ENCODE peak calls at places on chromosome 20, in seven cellular contexts. S is tibial artery; A is body of pancreas; L is CD4-positive, alpha-beta memory T cell; F is foreskin fibroblast; N is fibroblast of pulmonary artery; T is tibial nerve. R is an unnamed sample.

GRCh38 chr20:47411161-47411560 is 54.7 kb upstream of the ZMYND8 start:
- DNase-seq in N (no peak), T (no peak), F (peak), S (peak), A (no peak), L (no peak), R (no peak)

GRCh38 chr20:43681991-43682410 is 15.1 kb downstream of the MYBL2 start:
- DNase-seq in A (peak), S (no peak), N (no peak), F (no peak), L (no peak), T (no peak), R (no peak)

GRCh38 chr20:1876975-1877603 is 18.1 kb upstream of the SIRPA start:
- DNase-seq in N (peak), S (no peak), A (no peak), T (no peak), L (no peak), F (peak), R (no peak)

GRCh38 chr20:64176548-64177419 is 12.5 kb downstream of the MYT1 start:
- DNase-seq in N (no peak), T (no peak), A (peak), L (no peak), S (no peak), F (no peak), R (no peak)

GRCh38 chr20:33659341-33660034 is 2.6 kb upstream of the C20orf144 start:
- DNase-seq in S (no peak), F (no peak), L (no peak), T (no peak), N (no peak), A (no peak), R (no peak)

GRCh38 chr20:46406986-46407670 is 713 bp upstream of the ELMO2 start:
- DNase-seq in A (peak), F (peak), T (peak), L (peak), N (peak), S (peak), R (peak)

GRCh38 chr20:12679456-12679855 is 329.3 kb upstream of the SPTLC3 start:
- DNase-seq in S (no peak), N (no peak), T (no peak), A (no peak), F (no peak), L (no peak), R (no peak)

GRCh38 chr20:18628330-18628941 is 40.6 kb downstream of the DTD1 start:
- DNase-seq in F (no peak), L (no peak), A (peak), N (no peak), T (no peak), S (no peak), R (no peak)

GRCh38 chr20:34541917-34542316 is 16.6 kb upstream of the MAP1LC3A start:
- DNase-seq in T (no peak), L (no peak), A (no peak), N (no peak), S (no peak), F (no peak), R (no peak)

GRCh38 chr20:9408422-9409300 is 105.7 kb upstream of the LAMP5 start:
- DNase-seq in A (no peak), S (no peak), N (peak), L (no peak), F (peak), T (no peak), R (peak)

GRCh38 chr20:46640536-46641311 is 10.5 kb downstream of the SLC13A3 start:
- DNase-seq in A (no peak), T (no peak), F (no peak), S (no peak), L (no peak), N (no peak), R (no peak)

GRCh38 chr20:33710681-33711445 is 9.2 kb downstream of the PXMP4 start:
- DNase-seq in F (no peak), S (no peak), T (no peak), L (no peak), N (no peak), A (no peak), R (no peak)

GRCh38 chr20:20386192-20386591 is 18.3 kb downstream of the INSM1 start:
- DNase-seq in F (no peak), N (no peak), A (no peak), L (no peak), S (no peak), T (no peak), R (no peak)

GRCh38 chr20:5056801-5057599 is 55.7 kb upstream of the SLC23A2 start:
- DNase-seq in S (peak), T (peak), F (peak), N (peak), A (peak), L (peak), R (no peak)

GRCh38 chr20:9119776-9120175 is 50.9 kb downstream of the PLCB4 start:
- DNase-seq in S (no peak), A (peak), N (no peak), F (no peak), L (no peak), T (no peak), R (no peak)

GRCh38 chr20:62386383-62387218 is at the start of gene RPS21:
- DNase-seq in F (peak), N (peak), A (peak), L (peak), S (peak), T (peak), R (peak)

GRCh38 chr20:39853664-39854063 is 835.4 kb downstream of the MAFB start:
- DNase-seq in F (peak), N (peak), L (no peak), S (no peak), T (no peak), A (no peak), R (peak)

GRCh38 chr20:58743076-58743566 is 50.5 kb downstream of the NPEPL1 start:
- DNase-seq in S (no peak), F (no peak), N (no peak), T (no peak), A (no peak), L (no peak), R (no peak)

GRCh38 chr20:13659288-13659687 is 20.6 kb upstream of the TASP1 start:
- DNase-seq in N (no peak), A (no peak), T (no peak), F (no peak), L (no peak), S (no peak), R (no peak)

GRCh38 chr20:43016257-43016656 is 173.4 kb downstream of the PTPRT start:
- DNase-seq in T (no peak), S (no peak), A (no peak), N (no peak), F (no peak), L (no peak), R (no peak)

GRCh38 chr20:2814587-2815051 is at the start of gene C20orf141:
- DNase-seq in S (no peak), T (peak), N (peak), F (peak), L (no peak), A (peak), R (peak)

GRCh38 chr20:20136313-20136712 is 84.0 kb downstream of the CFAP61 start:
- DNase-seq in A (no peak), S (no peak), N (no peak), F (no peak), T (no peak), L (no peak), R (no peak)

GRCh38 chr20:19975436-19975799 is 41.7 kb upstream of the NAA20 start:
- DNase-seq in A (peak), F (peak), S (no peak), N (peak), T (no peak), L (no peak), R (no peak)

GRCh38 chr20:47544240-47544639 is 42.6 kb downstream of the NCOA3 start:
- DNase-seq in L (no peak), F (peak), S (no peak), T (peak), N (peak), A (no peak), R (peak)

GRCh38 chr20:10492844-10493243 is 57.7 kb downstream of the SLX4IP start:
- DNase-seq in F (no peak), A (no peak), S (no peak), T (no peak), L (no peak), N (no peak), R (no peak)

GRCh38 chr20:34834459-34834893 is 9.0 kb upstream of the NCOA6 start:
- DNase-seq in A (no peak), S (no peak), F (no peak), L (peak), T (no peak), N (peak), R (no peak)

GRCh38 chr20:10784337-10785183 is 110.8 kb upstream of the JAG1 start:
- DNase-seq in A (peak), F (no peak), L (no peak), T (no peak), S (no peak), N (no peak), R (no peak)

GRCh38 chr20:61426361-61426760 is 174.3 kb downstream of the CDH4 start:
- DNase-seq in A (no peak), F (no peak), T (no peak), L (no peak), N (no peak), S (no peak), R (no peak)

GRCh38 chr20:22921595-22922421 is 113.3 kb upstream of the SSTR4 start:
- DNase-seq in T (no peak), F (peak), L (no peak), N (peak), S (no peak), A (no peak), R (peak)

GRCh38 chr20:47727909-47728361 is 57.3 kb downstream of the SULF2 start:
- DNase-seq in S (no peak), F (no peak), A (no peak), T (no peak), N (no peak), L (no peak), R (no peak)

GRCh38 chr20:30599990-30600389 is 657.5 kb upstream of the DEFB115 start:
- DNase-seq in S (no peak), L (no peak), N (no peak), F (no peak), T (no peak), A (no peak), R (no peak)

GRCh38 chr20:61579908-61580307 is 327.8 kb downstream of the CDH4 start:
- DNase-seq in T (no peak), L (no peak), S (no peak), N (no peak), F (no peak), A (peak), R (no peak)

GRCh38 chr20:4953881-4954280 is 47.4 kb downstream of the SLC23A2 start:
- DNase-seq in A (no peak), S (no peak), N (peak), L (no peak), F (no peak), T (no peak), R (no peak)

GRCh38 chr20:32638848-32639247 is 34.9 kb downstream of the C20orf203 start:
- DNase-seq in T (no peak), A (no peak), N (peak), L (no peak), S (no peak), F (no peak), R (no peak)

GRCh38 chr20:22836211-22836610 is 198.9 kb upstream of the SSTR4 start:
- DNase-seq in S (no peak), T (no peak), A (no peak), F (no peak), N (peak), L (no peak), R (no peak)

GRCh38 chr20:56829788-56830385 is 200.8 kb downstream of the TFAP2C start:
- DNase-seq in A (no peak), N (no peak), T (no peak), S (no peak), F (no peak), L (no peak), R (no peak)

GRCh38 chr20:56828402-56828801 is 199.3 kb downstream of the TFAP2C start:
- DNase-seq in N (no peak), A (no peak), L (no peak), F (no peak), T (no peak), S (no peak), R (no peak)

GRCh38 chr20:56826971-56827645 is 198.0 kb downstream of the TFAP2C start:
- DNase-seq in T (peak), L (no peak), A (no peak), F (peak), N (peak), S (no peak), R (no peak)

GRCh38 chr20:56827763-56828162 is 198.7 kb downstream of the TFAP2C start:
- DNase-seq in A (no peak), T (no peak), L (no peak), F (peak), N (peak), S (no peak), R (no peak)

GRCh38 chr20:56826306-56826970 is 197.3 kb downstream of the TFAP2C start:
- DNase-seq in T (peak), N (no peak), L (no peak), S (no peak), F (peak), A (no peak), R (no peak)
- H3K4me3 ChIP-seq in T (no peak), N (no peak), L (no peak), S (no peak), F (peak), A (no peak), R (no peak)

GRCh38 chr20:41142241-41142640 is 4.9 kb downstream of the PLCG1 start:
- DNase-seq in F (no peak), T (no peak), S (no peak), A (no peak), N (no peak), L (no peak), R (no peak)

GRCh38 chr20:41141153-41141815 is 3.9 kb downstream of the PLCG1 start:
- DNase-seq in L (no peak), T (peak), F (peak), N (peak), A (no peak), S (peak), R (no peak)

GRCh38 chr20:41139227-41140093 is 2.1 kb downstream of the PLCG1 start:
- DNase-seq in S (peak), T (no peak), A (no peak), F (no peak), L (no peak), N (no peak), R (no peak)

GRCh38 chr20:41138527-41139226 is 1.3 kb downstream of the PLCG1 start:
- DNase-seq in T (no peak), F (no peak), N (peak), A (no peak), L (peak), S (peak), R (no peak)

GRCh38 chr20:41140226-41141133 is 3.1 kb downstream of the PLCG1 start:
- DNase-seq in F (no peak), T (no peak), L (no peak), S (peak), N (no peak), A (no peak), R (no peak)
- H3K4me3 ChIP-seq in F (no peak), T (no peak), L (peak), S (no peak), N (no peak), A (no peak), R (no peak)

GRCh38 chr20:38458314-38458713 is 14.3 kb upstream of the RALGAPB start:
- DNase-seq in N (no peak), T (no peak), S (no peak), A (no peak), L (no peak), F (no peak), R (no peak)

GRCh38 chr20:38454556-38455473 is 17.8 kb upstream of the RALGAPB start:
- DNase-seq in S (no peak), L (no peak), T (no peak), F (no peak), N (no peak), A (no peak), R (no peak)

DNA sequence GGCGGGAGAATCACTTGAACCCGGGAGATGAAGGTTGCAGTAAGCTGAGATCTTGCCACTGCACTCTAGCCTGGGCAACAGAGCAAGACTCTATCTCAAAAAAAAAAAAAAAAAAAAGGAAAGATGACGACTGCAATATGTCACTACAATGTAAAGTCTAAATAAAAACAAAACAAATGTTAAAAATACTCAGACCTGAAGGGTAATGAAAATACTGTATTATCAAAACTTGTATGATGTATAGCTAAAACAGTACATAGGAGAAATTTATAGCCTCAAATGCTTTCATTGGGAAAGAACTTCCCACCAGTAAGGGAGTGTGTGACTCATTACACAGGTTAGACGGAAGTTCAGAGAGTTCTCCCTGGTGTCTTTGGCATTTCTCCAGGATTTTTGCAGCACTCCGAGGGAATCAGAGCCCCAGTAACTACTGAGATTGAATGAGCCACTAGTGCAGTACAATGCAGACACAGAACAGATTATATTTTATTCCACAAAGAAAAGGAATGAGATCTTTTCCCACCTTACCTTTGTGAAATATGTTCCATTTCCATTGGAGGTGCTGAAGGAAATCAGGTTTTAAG is 12.5 kb upstream of the RALGAPB start:
- DNase-seq in F (peak), S (no peak), L (no peak), N (peak), A (peak), T (no peak), R (peak)
- H3K4me3 ChIP-seq in F (no peak), S (no peak), L (no peak), N (no peak), A (no peak), T (no peak), R (no peak)

GRCh38 chr20:45257711-45258110 is 3.3 kb upstream of the SLPI start:
- DNase-seq in T (no peak), F (no peak), A (no peak), L (no peak), S (no peak), N (no peak), R (no peak)

GRCh38 chr20:45257161-45257560 is 2.8 kb upstream of the SLPI start:
- DNase-seq in L (no peak), S (no peak), T (no peak), F (no peak), A (no peak), N (no peak), R (no peak)

GRCh38 chr20:45251884-45252571 is 2.3 kb downstream of the SLPI start:
- DNase-seq in N (no peak), T (no peak), F (no peak), S (no peak), A (no peak), L (no peak), R (no peak)

GRCh38 chr20:45253260-45253659 is 1.1 kb downstream of the SLPI start:
- DNase-seq in F (no peak), T (no peak), A (no peak), N (no peak), L (no peak), S (no peak), R (no peak)

GRCh38 chr20:45254867-45255266 is 503 bp upstream of the SLPI start:
- DNase-seq in A (peak), F (peak), L (no peak), N (peak), T (peak), S (no peak), R (peak)
- H3K4me3 ChIP-seq in A (no peak), F (no peak), L (no peak), N (no peak), T (no peak), S (no peak), R (no peak)

DNA sequence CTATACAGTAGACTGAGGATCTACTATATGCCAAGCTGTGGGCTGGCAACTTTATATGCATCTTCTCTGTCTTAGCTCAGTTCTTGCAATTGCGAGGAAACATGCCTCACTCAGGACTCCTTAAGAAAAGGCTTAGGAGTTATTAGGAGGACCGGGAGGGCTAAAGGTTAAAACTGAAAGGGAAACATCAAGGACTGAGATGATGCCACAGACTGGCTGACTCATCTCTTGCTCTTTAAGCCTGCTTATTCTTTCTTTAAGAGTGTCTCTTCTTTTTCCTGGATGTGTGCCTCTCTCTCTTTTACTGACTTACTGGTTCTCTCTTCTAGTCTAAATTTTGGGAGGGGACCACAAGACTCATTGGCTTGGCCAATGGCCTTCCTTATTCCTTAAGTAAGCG is 7.0 kb upstream of the SDC4 start:
- DNase-seq in S (peak), N (peak), A (no peak), L (no peak), T (no peak), F (peak), R (no peak)
- H3K4me3 ChIP-seq in S (no peak), N (no peak), A (no peak), L (no peak), T (no peak), F (no peak), R (no peak)

GRCh38 chr20:54346269-54346668 is 129.1 kb upstream of the DOK5 start:
- DNase-seq in S (no peak), F (no peak), N (no peak), A (no peak), L (no peak), T (no peak), R (no peak)
- H3K4me3 ChIP-seq in S (no peak), F (no peak), N (no peak), A (no peak), L (no peak), T (no peak), R (no peak)

DNA sequence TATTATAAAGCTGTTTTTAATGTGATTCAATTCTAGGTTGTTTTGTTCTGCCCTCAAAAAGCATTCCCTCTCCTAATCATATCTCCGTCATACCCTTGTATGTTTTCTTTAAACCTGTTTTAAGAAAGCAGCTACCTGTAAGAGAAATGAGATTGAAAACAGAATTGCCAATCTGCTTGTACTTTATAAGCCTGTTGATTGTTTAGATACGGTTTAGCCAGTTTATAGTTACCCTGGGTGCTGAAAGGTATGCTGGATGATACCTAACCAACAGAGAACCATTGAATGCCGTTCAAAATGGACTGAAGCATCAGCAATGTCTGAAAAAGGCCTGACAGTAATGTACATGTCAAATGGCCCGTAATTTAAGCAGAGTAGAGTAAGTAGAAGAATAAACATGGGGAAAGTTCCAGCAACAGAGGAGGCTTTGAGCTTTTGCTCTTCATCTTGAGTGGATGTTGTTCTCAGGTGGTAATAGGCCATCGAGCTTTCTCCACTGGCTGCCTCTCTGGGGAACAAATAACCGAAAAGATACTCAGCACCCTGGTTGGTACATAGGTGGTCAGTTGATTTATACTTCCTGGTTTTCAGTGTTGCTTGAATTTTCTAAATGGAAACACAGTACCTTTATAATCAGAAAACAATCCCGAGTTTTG is 27.5 kb downstream of the PTPN1 start:
- DNase-seq in T (no peak), S (no peak), F (no peak), L (no peak), A (no peak), N (no peak), R (no peak)
- H3K4me3 ChIP-seq in T (no peak), S (no peak), F (no peak), L (no peak), A (no peak), N (no peak), R (no peak)

GRCh38 chr20:761418-762381 is 6.6 kb downstream of the SLC52A3 start:
- DNase-seq in A (no peak), S (peak), F (no peak), L (no peak), T (no peak), N (no peak), R (no peak)
- H3K4me3 ChIP-seq in A (no peak), S (no peak), F (no peak), L (no peak), T (no peak), N (no peak), R (no peak)

R was measured in skeletal muscle cell.